ENCODE peak calls at places on chromosomes 2 and 18, in five cellular contexts. One of them, this sample, is unnamed.

GRCh38 chr18:79410731-79411613 is 15.2 kb downstream of the NFATC1 start:
- DNase-seq in colonic mucosa: no peak
- DNase-seq in aorta: peak; percentile 51
- DNase-seq in AG04450: no peak
- DNase-seq in CD4-positive, alpha-beta T cell: no peak
- DNase-seq in this sample: no peak

GRCh38 chr2:139031722-139032121 is 251.5 kb upstream of the NXPH2 start:
- DNase-seq in colonic mucosa: no peak
- DNase-seq in aorta: no peak
- DNase-seq in AG04450: no peak
- DNase-seq in CD4-positive, alpha-beta T cell: no peak
- DNase-seq in this sample: no peak

GRCh38 chr2:219912530-219912929 is 285.1 kb downstream of the SLC4A3 start:
- DNase-seq in colonic mucosa: no peak
- DNase-seq in aorta: no peak
- DNase-seq in AG04450: peak; percentile 23
- DNase-seq in CD4-positive, alpha-beta T cell: no peak
- DNase-seq in this sample: no peak

GRCh38 chr18:80245781-80246655 is 1.3 kb downstream of the PARD6G start:
- DNase-seq in colonic mucosa: no peak
- DNase-seq in aorta: no peak
- DNase-seq in AG04450: no peak
- DNase-seq in CD4-positive, alpha-beta T cell: no peak
- DNase-seq in this sample: no peak

GRCh38 chr2:201203916-201204654 is 21.1 kb downstream of the CASP10 start:
- DNase-seq in colonic mucosa: no peak
- DNase-seq in aorta: no peak
- DNase-seq in AG04450: peak; percentile 34
- DNase-seq in CD4-positive, alpha-beta T cell: no peak
- DNase-seq in this sample: peak; percentile 42

GRCh38 chr2:71930073-71930681 is 217.5 kb downstream of the CYP26B1 start:
- DNase-seq in colonic mucosa: peak; percentile 48
- DNase-seq in aorta: no peak
- DNase-seq in AG04450: peak; percentile 7
- DNase-seq in CD4-positive, alpha-beta T cell: no peak
- DNase-seq in this sample: no peak

GRCh38 chr2:191922736-191923651 is 76.1 kb upstream of the CAVIN2 start:
- DNase-seq in colonic mucosa: no peak
- DNase-seq in aorta: no peak
- DNase-seq in AG04450: no peak
- DNase-seq in CD4-positive, alpha-beta T cell: no peak
- DNase-seq in this sample: no peak

GRCh38 chr2:219632758-219633101 is 5.3 kb downstream of the SLC4A3 start:
- DNase-seq in colonic mucosa: no peak
- DNase-seq in aorta: no peak
- DNase-seq in AG04450: no peak
- DNase-seq in CD4-positive, alpha-beta T cell: no peak
- DNase-seq in this sample: no peak

GRCh38 chr2:153963247-153963646 is 91.5 kb downstream of the GALNT13 start:
- DNase-seq in colonic mucosa: no peak
- DNase-seq in aorta: no peak
- DNase-seq in AG04450: no peak
- DNase-seq in CD4-positive, alpha-beta T cell: no peak
- DNase-seq in this sample: no peak

GRCh38 chr2:186891219-186891621 is 42.2 kb upstream of the ZSWIM2 start:
- DNase-seq in colonic mucosa: no peak
- DNase-seq in aorta: no peak
- DNase-seq in AG04450: no peak
- DNase-seq in CD4-positive, alpha-beta T cell: no peak
- DNase-seq in this sample: no peak

GRCh38 chr18:72427721-72428120 is 116.4 kb downstream of the CBLN2 start:
- DNase-seq in colonic mucosa: no peak
- DNase-seq in aorta: no peak
- DNase-seq in AG04450: peak; percentile 2
- DNase-seq in CD4-positive, alpha-beta T cell: no peak
- DNase-seq in this sample: no peak

GRCh38 chr2:213150315-213150951 is 979 bp downstream of the IKZF2 start:
- DNase-seq in colonic mucosa: peak; percentile 48
- DNase-seq in aorta: peak; percentile 37
- DNase-seq in AG04450: no peak
- DNase-seq in CD4-positive, alpha-beta T cell: no peak
- DNase-seq in this sample: peak; percentile 34

GRCh38 chr2:109062558-109063325 is 66.3 kb upstream of the SH3RF3 start:
- DNase-seq in colonic mucosa: no peak
- DNase-seq in aorta: no peak
- DNase-seq in AG04450: no peak
- DNase-seq in CD4-positive, alpha-beta T cell: no peak
- DNase-seq in this sample: no peak

GRCh38 chr2:6845312-6845711 is 20.4 kb downstream of the CMPK2 start:
- DNase-seq in colonic mucosa: no peak
- DNase-seq in aorta: no peak
- DNase-seq in AG04450: no peak
- DNase-seq in CD4-positive, alpha-beta T cell: no peak
- DNase-seq in this sample: no peak

GRCh38 chr2:182182436-182182835 is 196.8 kb downstream of the PPP1R1C start:
- DNase-seq in colonic mucosa: no peak
- DNase-seq in aorta: no peak
- DNase-seq in AG04450: no peak
- DNase-seq in CD4-positive, alpha-beta T cell: no peak
- DNase-seq in this sample: no peak

GRCh38 chr2:44715671-44716077 is 225.8 kb upstream of the SIX3 start:
- DNase-seq in colonic mucosa: no peak
- DNase-seq in aorta: no peak
- DNase-seq in AG04450: no peak
- DNase-seq in CD4-positive, alpha-beta T cell: no peak
- DNase-seq in this sample: no peak

GRCh38 chr2:112831956-112832567 is 4.5 kb downstream of the IL1B start:
- DNase-seq in colonic mucosa: no peak
- DNase-seq in aorta: no peak
- DNase-seq in AG04450: no peak
- DNase-seq in CD4-positive, alpha-beta T cell: no peak
- DNase-seq in this sample: no peak

GRCh38 chr2:39649491-39649890 is 16.2 kb upstream of the TMEM178A start:
- DNase-seq in colonic mucosa: no peak
- DNase-seq in aorta: no peak
- DNase-seq in AG04450: no peak
- DNase-seq in CD4-positive, alpha-beta T cell: no peak
- DNase-seq in this sample: no peak

GRCh38 chr2:224892574-224893204 is 149.6 kb downstream of the DOCK10 start:
- DNase-seq in colonic mucosa: no peak
- DNase-seq in aorta: no peak
- DNase-seq in AG04450: no peak
- DNase-seq in CD4-positive, alpha-beta T cell: no peak
- DNase-seq in this sample: no peak

GRCh38 chr18:12839526-12840196 is 44.4 kb downstream of the PTPN2 start:
- DNase-seq in colonic mucosa: no peak
- DNase-seq in aorta: no peak
- DNase-seq in AG04450: no peak
- DNase-seq in CD4-positive, alpha-beta T cell: no peak
- DNase-seq in this sample: no peak

GRCh38 chr2:11177871-11178598 is 22.8 kb downstream of the SLC66A3 start:
- DNase-seq in colonic mucosa: no peak
- DNase-seq in aorta: no peak
- DNase-seq in AG04450: no peak
- DNase-seq in CD4-positive, alpha-beta T cell: no peak
- DNase-seq in this sample: no peak

GRCh38 chr2:15334650-15335326 is 226.3 kb downstream of the NBAS start:
- DNase-seq in colonic mucosa: no peak
- DNase-seq in aorta: no peak
- DNase-seq in AG04450: no peak
- DNase-seq in CD4-positive, alpha-beta T cell: no peak
- DNase-seq in this sample: no peak

GRCh38 chr2:204260162-204260877 is 285.0 kb upstream of the PARD3B start:
- DNase-seq in colonic mucosa: peak; percentile 63
- DNase-seq in aorta: peak; percentile 74
- DNase-seq in AG04450: peak; percentile 49
- DNase-seq in CD4-positive, alpha-beta T cell: peak; percentile 18
- DNase-seq in this sample: peak; percentile 50

GRCh38 chr2:6915399-6915798 is 1.8 kb upstream of the RNF144A start:
- DNase-seq in colonic mucosa: no peak
- DNase-seq in aorta: no peak
- DNase-seq in AG04450: no peak
- DNase-seq in CD4-positive, alpha-beta T cell: no peak
- DNase-seq in this sample: no peak

GRCh38 chr2:65666156-65666725 is 233.8 kb upstream of the SPRED2 start:
- DNase-seq in colonic mucosa: no peak
- DNase-seq in aorta: no peak
- DNase-seq in AG04450: peak; percentile 27
- DNase-seq in CD4-positive, alpha-beta T cell: no peak
- DNase-seq in this sample: no peak

GRCh38 chr2:10048501-10049171 is 5.3 kb downstream of the KLF11 start:
- DNase-seq in colonic mucosa: peak; percentile 31
- DNase-seq in aorta: peak; percentile 40
- DNase-seq in AG04450: no peak
- DNase-seq in CD4-positive, alpha-beta T cell: no peak
- DNase-seq in this sample: peak; percentile 59

GRCh38 chr18:10588975-10589374 is 63.1 kb downstream of the NAPG start:
- DNase-seq in colonic mucosa: no peak
- DNase-seq in aorta: no peak
- DNase-seq in AG04450: no peak
- DNase-seq in CD4-positive, alpha-beta T cell: no peak
- DNase-seq in this sample: no peak

GRCh38 chr2:23859983-23860382 is 66.9 kb downstream of the ATAD2B start:
- DNase-seq in colonic mucosa: no peak
- DNase-seq in aorta: no peak
- DNase-seq in AG04450: no peak
- DNase-seq in CD4-positive, alpha-beta T cell: no peak
- DNase-seq in this sample: no peak
- H3K27ac ChIP-seq in colonic mucosa: no peak overlapping the region
- H3K27ac ChIP-seq in aorta: no peak overlapping the region
- H3K27ac ChIP-seq in AG04450: no peak overlapping the region
- H3K27ac ChIP-seq in CD4-positive, alpha-beta T cell: no peak overlapping the region
- H3K27ac ChIP-seq in this sample: no peak overlapping the region

DNA sequence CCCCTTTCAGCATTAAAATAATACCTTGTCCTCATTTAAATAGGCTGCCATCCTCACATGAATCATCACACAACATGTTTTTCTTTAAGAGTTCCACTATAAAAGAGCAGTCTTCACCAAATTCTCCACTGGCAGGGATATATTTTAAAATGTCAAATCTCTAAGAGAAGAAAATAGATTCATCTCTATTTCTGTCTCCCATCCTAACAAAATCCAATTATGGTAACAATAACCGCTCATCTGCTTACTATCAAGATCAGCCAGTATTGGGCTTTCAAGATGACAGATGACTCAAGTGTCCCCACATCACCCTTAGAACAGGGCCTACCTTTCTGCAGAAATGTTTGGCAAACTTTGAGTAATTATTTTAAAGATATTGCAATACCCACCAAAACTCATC is 114.7 kb downstream of the SCG2 start:
- DNase-seq in colonic mucosa: no peak
- DNase-seq in aorta: no peak
- DNase-seq in AG04450: no peak
- DNase-seq in CD4-positive, alpha-beta T cell: no peak
- DNase-seq in this sample: no peak
- H3K27ac ChIP-seq in colonic mucosa: no peak overlapping the region
- H3K27ac ChIP-seq in aorta: no peak overlapping the region
- H3K27ac ChIP-seq in AG04450: no peak overlapping the region
- H3K27ac ChIP-seq in CD4-positive, alpha-beta T cell: no peak overlapping the region
- H3K27ac ChIP-seq in this sample: no peak overlapping the region

DNA sequence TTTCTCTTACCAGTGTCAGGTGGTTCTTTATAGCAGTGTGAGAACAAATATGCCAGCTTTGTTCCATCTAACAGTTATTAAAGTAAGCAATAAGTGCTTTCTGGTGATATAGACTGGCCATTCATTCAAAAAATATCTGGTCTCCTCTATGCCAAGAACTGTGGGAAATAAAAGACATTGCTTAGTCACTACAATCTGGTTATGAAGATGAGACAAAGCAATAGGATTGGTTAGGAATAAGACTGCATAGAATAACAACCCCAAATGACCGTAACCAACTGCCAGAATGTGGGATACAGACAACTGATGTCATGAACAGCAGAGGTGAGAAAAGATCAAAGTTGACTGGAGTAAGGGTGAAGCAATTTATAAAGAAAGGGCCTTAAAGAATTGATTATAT is 83.8 kb downstream of the MBD2 start:
- DNase-seq in colonic mucosa: no peak
- DNase-seq in aorta: no peak
- DNase-seq in AG04450: no peak
- DNase-seq in CD4-positive, alpha-beta T cell: no peak
- DNase-seq in this sample: no peak
- H3K27ac ChIP-seq in colonic mucosa: no peak overlapping the region
- H3K27ac ChIP-seq in aorta: no peak overlapping the region
- H3K27ac ChIP-seq in AG04450: no peak overlapping the region
- H3K27ac ChIP-seq in CD4-positive, alpha-beta T cell: no peak overlapping the region
- H3K27ac ChIP-seq in this sample: no peak overlapping the region

GRCh38 chr18:3388323-3388722 is 61.6 kb upstream of the TGIF1 start:
- DNase-seq in colonic mucosa: no peak
- DNase-seq in aorta: no peak
- DNase-seq in AG04450: no peak
- DNase-seq in CD4-positive, alpha-beta T cell: no peak
- DNase-seq in this sample: no peak

GRCh38 chr18:3392467-3392855 is 57.5 kb upstream of the TGIF1 start:
- DNase-seq in colonic mucosa: no peak
- DNase-seq in aorta: no peak
- DNase-seq in AG04450: no peak
- DNase-seq in CD4-positive, alpha-beta T cell: no peak
- DNase-seq in this sample: no peak

GRCh38 chr18:3391704-3392466 is 58.1 kb upstream of the TGIF1 start:
- DNase-seq in colonic mucosa: no peak
- DNase-seq in aorta: no peak
- DNase-seq in AG04450: no peak
- DNase-seq in CD4-positive, alpha-beta T cell: no peak
- DNase-seq in this sample: no peak

GRCh38 chr18:3389977-3390376 is 60.0 kb upstream of the TGIF1 start:
- DNase-seq in colonic mucosa: no peak
- DNase-seq in aorta: no peak
- DNase-seq in AG04450: no peak
- DNase-seq in CD4-positive, alpha-beta T cell: no peak
- DNase-seq in this sample: no peak

GRCh38 chr18:3388980-3389379 is 61.0 kb upstream of the TGIF1 start:
- DNase-seq in colonic mucosa: no peak
- DNase-seq in aorta: no peak
- DNase-seq in AG04450: no peak
- DNase-seq in CD4-positive, alpha-beta T cell: no peak
- DNase-seq in this sample: no peak
- H3K27ac ChIP-seq in colonic mucosa: no peak overlapping the region
- H3K27ac ChIP-seq in aorta: no peak overlapping the region
- H3K27ac ChIP-seq in AG04450: no peak overlapping the region
- H3K27ac ChIP-seq in CD4-positive, alpha-beta T cell: no peak overlapping the region
- H3K27ac ChIP-seq in this sample: no peak overlapping the region

GRCh38 chr2:179250848-179251504 is 13.7 kb downstream of the SESTD1 start:
- DNase-seq in colonic mucosa: no peak
- DNase-seq in aorta: no peak
- DNase-seq in AG04450: no peak
- DNase-seq in CD4-positive, alpha-beta T cell: no peak
- DNase-seq in this sample: no peak

GRCh38 chr2:179251865-179252264 is 12.8 kb downstream of the SESTD1 start:
- DNase-seq in colonic mucosa: no peak
- DNase-seq in aorta: no peak
- DNase-seq in AG04450: no peak
- DNase-seq in CD4-positive, alpha-beta T cell: no peak
- DNase-seq in this sample: no peak

GRCh38 chr2:179252439-179252838 is 12.2 kb downstream of the SESTD1 start:
- DNase-seq in colonic mucosa: no peak
- DNase-seq in aorta: no peak
- DNase-seq in AG04450: no peak
- DNase-seq in CD4-positive, alpha-beta T cell: no peak
- DNase-seq in this sample: no peak

GRCh38 chr2:179253226-179253625 is 11.4 kb downstream of the SESTD1 start:
- DNase-seq in colonic mucosa: no peak
- DNase-seq in aorta: no peak
- DNase-seq in AG04450: no peak
- DNase-seq in CD4-positive, alpha-beta T cell: no peak
- DNase-seq in this sample: no peak

GRCh38 chr2:179255129-179255528 is 9.5 kb downstream of the SESTD1 start:
- DNase-seq in colonic mucosa: no peak
- DNase-seq in aorta: no peak
- DNase-seq in AG04450: no peak
- DNase-seq in CD4-positive, alpha-beta T cell: no peak
- DNase-seq in this sample: no peak
- H3K27ac ChIP-seq in colonic mucosa: no peak overlapping the region
- H3K27ac ChIP-seq in aorta: no peak overlapping the region
- H3K27ac ChIP-seq in AG04450: no peak overlapping the region
- H3K27ac ChIP-seq in CD4-positive, alpha-beta T cell: no peak overlapping the region
- H3K27ac ChIP-seq in this sample: no peak overlapping the region

This sample was measured in heart left ventricle.